ENCODE peak calls at places on chromosomes 2 and 18, in ten cellular contexts. One of them, this sample, is unnamed.

GRCh38 chr2:120428748-120429147 is 82.8 kb downstream of the INHBB start:
- DNase-seq in hepatocyte: no peak
- DNase-seq in NCI-H748 treated with DMSO at 0.1 percent for 48 hours: no peak
- DNase-seq in neural progenitor cell: no peak
- DNase-seq in BE2C: no peak
- DNase-seq in M059J: no peak
- DNase-seq in GM10248: no peak
- DNase-seq in stimulated activated naive CD4-positive, alpha-beta T cell treated with Interleukin-2 at 50 U/mL for 16 hours: no peak
- DNase-seq in astrocyte: no peak
- DNase-seq in NAMALWA: no peak
- DNase-seq in this sample: no peak

GRCh38 chr2:109258376-109258775 is 129.4 kb downstream of the SH3RF3 start:
- DNase-seq in hepatocyte: no peak
- DNase-seq in NCI-H748 treated with DMSO at 0.1 percent for 48 hours: no peak
- DNase-seq in neural progenitor cell: no peak
- DNase-seq in BE2C: no peak
- DNase-seq in M059J: no peak
- DNase-seq in GM10248: no peak
- DNase-seq in stimulated activated naive CD4-positive, alpha-beta T cell treated with Interleukin-2 at 50 U/mL for 16 hours: no peak
- DNase-seq in astrocyte: no peak
- DNase-seq in NAMALWA: no peak
- DNase-seq in this sample: no peak

GRCh38 chr18:1760901-1761300 is 810.4 kb downstream of the METTL4 start:
- DNase-seq in hepatocyte: no peak
- DNase-seq in NCI-H748 treated with DMSO at 0.1 percent for 48 hours: no peak
- DNase-seq in neural progenitor cell: no peak
- DNase-seq in BE2C: no peak
- DNase-seq in M059J: peak; percentile 2
- DNase-seq in GM10248: no peak
- DNase-seq in stimulated activated naive CD4-positive, alpha-beta T cell treated with Interleukin-2 at 50 U/mL for 16 hours: no peak
- DNase-seq in astrocyte: peak; percentile 3
- DNase-seq in NAMALWA: no peak
- DNase-seq in this sample: no peak

GRCh38 chr2:11368059-11368572 is 23.7 kb upstream of the ROCK2 start:
- DNase-seq in hepatocyte: no peak
- DNase-seq in NCI-H748 treated with DMSO at 0.1 percent for 48 hours: no peak
- DNase-seq in neural progenitor cell: no peak
- DNase-seq in BE2C: no peak
- DNase-seq in M059J: no peak
- DNase-seq in GM10248: no peak
- DNase-seq in stimulated activated naive CD4-positive, alpha-beta T cell treated with Interleukin-2 at 50 U/mL for 16 hours: no peak
- DNase-seq in astrocyte: no peak
- DNase-seq in NAMALWA: no peak
- DNase-seq in this sample: no peak

GRCh38 chr2:174048238-174048637 is 83.1 kb upstream of the SP3 start:
- DNase-seq in hepatocyte: no peak
- DNase-seq in NCI-H748 treated with DMSO at 0.1 percent for 48 hours: no peak
- DNase-seq in neural progenitor cell: no peak
- DNase-seq in BE2C: no peak
- DNase-seq in M059J: no peak
- DNase-seq in GM10248: peak; percentile 45
- DNase-seq in stimulated activated naive CD4-positive, alpha-beta T cell treated with Interleukin-2 at 50 U/mL for 16 hours: no peak
- DNase-seq in astrocyte: no peak
- DNase-seq in NAMALWA: no peak
- DNase-seq in this sample: no peak

GRCh38 chr2:75100011-75100680 is 99.2 kb downstream of the TACR1 start:
- DNase-seq in hepatocyte: peak; percentile 32
- DNase-seq in NCI-H748 treated with DMSO at 0.1 percent for 48 hours: no peak
- DNase-seq in neural progenitor cell: no peak
- DNase-seq in BE2C: no peak
- DNase-seq in M059J: peak; percentile 95
- DNase-seq in GM10248: no peak
- DNase-seq in stimulated activated naive CD4-positive, alpha-beta T cell treated with Interleukin-2 at 50 U/mL for 16 hours: no peak
- DNase-seq in astrocyte: peak; percentile 96
- DNase-seq in NAMALWA: no peak
- DNase-seq in this sample: no peak

GRCh38 chr2:26768759-26769500 is 4.8 kb downstream of the SLC35F6 start:
- DNase-seq in hepatocyte: peak; percentile 45
- DNase-seq in NCI-H748 treated with DMSO at 0.1 percent for 48 hours: no peak
- DNase-seq in neural progenitor cell: no peak
- DNase-seq in BE2C: no peak
- DNase-seq in M059J: peak; percentile 5
- DNase-seq in GM10248: no peak
- DNase-seq in stimulated activated naive CD4-positive, alpha-beta T cell treated with Interleukin-2 at 50 U/mL for 16 hours: peak; percentile 22
- DNase-seq in astrocyte: peak; percentile 25
- DNase-seq in NAMALWA: no peak
- DNase-seq in this sample: no peak

GRCh38 chr18:67771271-67771670 is 254.8 kb upstream of the DSEL start:
- DNase-seq in hepatocyte: no peak
- DNase-seq in NCI-H748 treated with DMSO at 0.1 percent for 48 hours: no peak
- DNase-seq in neural progenitor cell: no peak
- DNase-seq in BE2C: no peak
- DNase-seq in M059J: peak; percentile 71
- DNase-seq in GM10248: no peak
- DNase-seq in stimulated activated naive CD4-positive, alpha-beta T cell treated with Interleukin-2 at 50 U/mL for 16 hours: no peak
- DNase-seq in astrocyte: peak; percentile 82
- DNase-seq in NAMALWA: no peak
- DNase-seq in this sample: no peak

GRCh38 chr18:57744211-57744694 is 58.9 kb downstream of the ATP8B1 start:
- DNase-seq in hepatocyte: no peak
- DNase-seq in NCI-H748 treated with DMSO at 0.1 percent for 48 hours: peak; percentile 93
- DNase-seq in neural progenitor cell: no peak
- DNase-seq in BE2C: no peak
- DNase-seq in M059J: peak; percentile 56
- DNase-seq in GM10248: no peak
- DNase-seq in stimulated activated naive CD4-positive, alpha-beta T cell treated with Interleukin-2 at 50 U/mL for 16 hours: no peak
- DNase-seq in astrocyte: peak; percentile 52
- DNase-seq in NAMALWA: no peak
- DNase-seq in this sample: no peak

GRCh38 chr2:67641709-67642397 is 244.7 kb downstream of the ETAA1 start:
- DNase-seq in hepatocyte: peak; percentile 56
- DNase-seq in NCI-H748 treated with DMSO at 0.1 percent for 48 hours: no peak
- DNase-seq in neural progenitor cell: no peak
- DNase-seq in BE2C: no peak
- DNase-seq in M059J: no peak
- DNase-seq in GM10248: no peak
- DNase-seq in stimulated activated naive CD4-positive, alpha-beta T cell treated with Interleukin-2 at 50 U/mL for 16 hours: no peak
- DNase-seq in astrocyte: peak; percentile 79
- DNase-seq in NAMALWA: no peak
- DNase-seq in this sample: no peak

GRCh38 chr18:48979944-48980890 is 29.5 kb upstream of the SMAD7 start:
- DNase-seq in hepatocyte: peak; percentile 59
- DNase-seq in NCI-H748 treated with DMSO at 0.1 percent for 48 hours: no peak
- DNase-seq in neural progenitor cell: no peak
- DNase-seq in BE2C: no peak
- DNase-seq in M059J: peak; percentile 51
- DNase-seq in GM10248: no peak
- DNase-seq in stimulated activated naive CD4-positive, alpha-beta T cell treated with Interleukin-2 at 50 U/mL for 16 hours: no peak
- DNase-seq in astrocyte: peak; percentile 42
- DNase-seq in NAMALWA: no peak
- DNase-seq in this sample: no peak

GRCh38 chr2:240624011-240624949 is 1.0 kb upstream of the GPR35 start:
- DNase-seq in hepatocyte: no peak
- DNase-seq in NCI-H748 treated with DMSO at 0.1 percent for 48 hours: no peak
- DNase-seq in neural progenitor cell: no peak
- DNase-seq in BE2C: peak; percentile 5
- DNase-seq in M059J: no peak
- DNase-seq in GM10248: no peak
- DNase-seq in stimulated activated naive CD4-positive, alpha-beta T cell treated with Interleukin-2 at 50 U/mL for 16 hours: no peak
- DNase-seq in astrocyte: no peak
- DNase-seq in NAMALWA: no peak
- DNase-seq in this sample: no peak

GRCh38 chr18:9860682-9861081 is 25.1 kb upstream of the TXNDC2 start:
- DNase-seq in hepatocyte: no peak
- DNase-seq in NCI-H748 treated with DMSO at 0.1 percent for 48 hours: no peak
- DNase-seq in neural progenitor cell: no peak
- DNase-seq in BE2C: no peak
- DNase-seq in M059J: no peak
- DNase-seq in GM10248: no peak
- DNase-seq in stimulated activated naive CD4-positive, alpha-beta T cell treated with Interleukin-2 at 50 U/mL for 16 hours: no peak
- DNase-seq in astrocyte: no peak
- DNase-seq in NAMALWA: no peak
- DNase-seq in this sample: no peak

GRCh38 chr2:15939854-15940660 is at the start of gene MYCN:
- DNase-seq in hepatocyte: peak; percentile 89
- DNase-seq in NCI-H748 treated with DMSO at 0.1 percent for 48 hours: peak; percentile 72
- DNase-seq in neural progenitor cell: peak; percentile 95
- DNase-seq in BE2C: peak; percentile 100
- DNase-seq in M059J: peak; percentile 28
- DNase-seq in GM10248: no peak
- DNase-seq in stimulated activated naive CD4-positive, alpha-beta T cell treated with Interleukin-2 at 50 U/mL for 16 hours: no peak
- DNase-seq in astrocyte: peak; percentile 6
- DNase-seq in NAMALWA: peak; percentile 15
- DNase-seq in this sample: no peak

GRCh38 chr2:100821255-100821912 is 1.4 kb downstream of the NPAS2 start:
- DNase-seq in hepatocyte: no peak
- DNase-seq in NCI-H748 treated with DMSO at 0.1 percent for 48 hours: no peak
- DNase-seq in neural progenitor cell: peak; percentile 29
- DNase-seq in BE2C: no peak
- DNase-seq in M059J: no peak
- DNase-seq in GM10248: no peak
- DNase-seq in stimulated activated naive CD4-positive, alpha-beta T cell treated with Interleukin-2 at 50 U/mL for 16 hours: no peak
- DNase-seq in astrocyte: no peak
- DNase-seq in NAMALWA: no peak
- DNase-seq in this sample: no peak

GRCh38 chr2:225120175-225120574 is 77.9 kb upstream of the DOCK10 start:
- DNase-seq in hepatocyte: no peak
- DNase-seq in NCI-H748 treated with DMSO at 0.1 percent for 48 hours: no peak
- DNase-seq in neural progenitor cell: no peak
- DNase-seq in BE2C: peak; percentile 7
- DNase-seq in M059J: peak; percentile 91
- DNase-seq in GM10248: no peak
- DNase-seq in stimulated activated naive CD4-positive, alpha-beta T cell treated with Interleukin-2 at 50 U/mL for 16 hours: no peak
- DNase-seq in astrocyte: peak; percentile 64
- DNase-seq in NAMALWA: no peak
- DNase-seq in this sample: no peak

GRCh38 chr18:63430526-63430925 is 8.2 kb upstream of the VPS4B start:
- DNase-seq in hepatocyte: no peak
- DNase-seq in NCI-H748 treated with DMSO at 0.1 percent for 48 hours: no peak
- DNase-seq in neural progenitor cell: no peak
- DNase-seq in BE2C: no peak
- DNase-seq in M059J: no peak
- DNase-seq in GM10248: no peak
- DNase-seq in stimulated activated naive CD4-positive, alpha-beta T cell treated with Interleukin-2 at 50 U/mL for 16 hours: no peak
- DNase-seq in astrocyte: no peak
- DNase-seq in NAMALWA: no peak
- DNase-seq in this sample: no peak

GRCh38 chr2:96408631-96409542 is 73.3 kb downstream of the NCAPH start:
- DNase-seq in hepatocyte: no peak
- DNase-seq in NCI-H748 treated with DMSO at 0.1 percent for 48 hours: no peak
- DNase-seq in neural progenitor cell: peak; percentile 51
- DNase-seq in BE2C: no peak
- DNase-seq in M059J: peak; percentile 73
- DNase-seq in GM10248: no peak
- DNase-seq in stimulated activated naive CD4-positive, alpha-beta T cell treated with Interleukin-2 at 50 U/mL for 16 hours: no peak
- DNase-seq in astrocyte: peak; percentile 79
- DNase-seq in NAMALWA: no peak
- DNase-seq in this sample: no peak

GRCh38 chr2:163682695-163683094 is 53.1 kb downstream of the FIGN start:
- DNase-seq in hepatocyte: peak; percentile 11
- DNase-seq in NCI-H748 treated with DMSO at 0.1 percent for 48 hours: no peak
- DNase-seq in neural progenitor cell: no peak
- DNase-seq in BE2C: no peak
- DNase-seq in M059J: peak; percentile 67
- DNase-seq in GM10248: no peak
- DNase-seq in stimulated activated naive CD4-positive, alpha-beta T cell treated with Interleukin-2 at 50 U/mL for 16 hours: no peak
- DNase-seq in astrocyte: peak; percentile 35
- DNase-seq in NAMALWA: peak; percentile 5
- DNase-seq in this sample: no peak

GRCh38 chr2:220682616-220683015 is 889.5 kb downstream of the EPHA4 start:
- DNase-seq in hepatocyte: no peak
- DNase-seq in NCI-H748 treated with DMSO at 0.1 percent for 48 hours: no peak
- DNase-seq in neural progenitor cell: no peak
- DNase-seq in BE2C: no peak
- DNase-seq in M059J: peak; percentile 54
- DNase-seq in GM10248: no peak
- DNase-seq in stimulated activated naive CD4-positive, alpha-beta T cell treated with Interleukin-2 at 50 U/mL for 16 hours: no peak
- DNase-seq in astrocyte: peak; percentile 10
- DNase-seq in NAMALWA: no peak
- DNase-seq in this sample: no peak

GRCh38 chr2:135245055-135245454 is 193.0 kb downstream of the RAB3GAP1 start:
- DNase-seq in hepatocyte: no peak
- DNase-seq in NCI-H748 treated with DMSO at 0.1 percent for 48 hours: no peak
- DNase-seq in neural progenitor cell: no peak
- DNase-seq in BE2C: no peak
- DNase-seq in M059J: peak; percentile 92
- DNase-seq in GM10248: no peak
- DNase-seq in stimulated activated naive CD4-positive, alpha-beta T cell treated with Interleukin-2 at 50 U/mL for 16 hours: no peak
- DNase-seq in astrocyte: peak; percentile 53
- DNase-seq in NAMALWA: no peak
- DNase-seq in this sample: no peak

GRCh38 chr2:45331034-45331786 is 279.9 kb downstream of the SRBD1 start:
- DNase-seq in hepatocyte: no peak
- DNase-seq in NCI-H748 treated with DMSO at 0.1 percent for 48 hours: peak; percentile 62
- DNase-seq in neural progenitor cell: no peak
- DNase-seq in BE2C: no peak
- DNase-seq in M059J: peak; percentile 11
- DNase-seq in GM10248: no peak
- DNase-seq in stimulated activated naive CD4-positive, alpha-beta T cell treated with Interleukin-2 at 50 U/mL for 16 hours: no peak
- DNase-seq in astrocyte: no peak
- DNase-seq in NAMALWA: no peak
- DNase-seq in this sample: no peak

GRCh38 chr18:47150824-47151366 is 595 bp upstream of the HDHD2 start:
- DNase-seq in hepatocyte: no peak
- DNase-seq in NCI-H748 treated with DMSO at 0.1 percent for 48 hours: no peak
- DNase-seq in neural progenitor cell: peak; percentile 18
- DNase-seq in BE2C: peak; percentile 6
- DNase-seq in M059J: peak; percentile 14
- DNase-seq in GM10248: no peak
- DNase-seq in stimulated activated naive CD4-positive, alpha-beta T cell treated with Interleukin-2 at 50 U/mL for 16 hours: no peak
- DNase-seq in astrocyte: no peak
- DNase-seq in NAMALWA: peak; percentile 15
- DNase-seq in this sample: no peak

GRCh38 chr2:237432484-237433092 is 18.6 kb upstream of the COL6A3 start:
- DNase-seq in hepatocyte: no peak
- DNase-seq in NCI-H748 treated with DMSO at 0.1 percent for 48 hours: no peak
- DNase-seq in neural progenitor cell: no peak
- DNase-seq in BE2C: peak; percentile 83
- DNase-seq in M059J: peak; percentile 98
- DNase-seq in GM10248: no peak
- DNase-seq in stimulated activated naive CD4-positive, alpha-beta T cell treated with Interleukin-2 at 50 U/mL for 16 hours: peak; percentile 88
- DNase-seq in astrocyte: peak; percentile 97
- DNase-seq in NAMALWA: no peak
- DNase-seq in this sample: no peak

GRCh38 chr2:68931799-68932198 is 20.9 kb downstream of the GKN2 start:
- DNase-seq in hepatocyte: no peak
- DNase-seq in NCI-H748 treated with DMSO at 0.1 percent for 48 hours: no peak
- DNase-seq in neural progenitor cell: no peak
- DNase-seq in BE2C: no peak
- DNase-seq in M059J: no peak
- DNase-seq in GM10248: no peak
- DNase-seq in stimulated activated naive CD4-positive, alpha-beta T cell treated with Interleukin-2 at 50 U/mL for 16 hours: no peak
- DNase-seq in astrocyte: no peak
- DNase-seq in NAMALWA: no peak
- DNase-seq in this sample: no peak

GRCh38 chr2:120786038-120786437 is 50.4 kb downstream of the GLI2 start:
- DNase-seq in hepatocyte: no peak
- DNase-seq in NCI-H748 treated with DMSO at 0.1 percent for 48 hours: no peak
- DNase-seq in neural progenitor cell: no peak
- DNase-seq in BE2C: no peak
- DNase-seq in M059J: no peak
- DNase-seq in GM10248: no peak
- DNase-seq in stimulated activated naive CD4-positive, alpha-beta T cell treated with Interleukin-2 at 50 U/mL for 16 hours: no peak
- DNase-seq in astrocyte: no peak
- DNase-seq in NAMALWA: no peak
- DNase-seq in this sample: no peak